ENCODE peak calls at places on chromosomes 5 and 9, in four cellular contexts. One of them, this sample, is unnamed. For H3K9me3, the result is how much of the 10 kb centered on the place peaks cover.

GRCh38 chr5:151799407-151799806 is 27.7 kb downstream of the G3BP1 start:
- DNase-seq in body of pancreas: no peak
- DNase-seq in CD8-positive, alpha-beta T cell: no peak
- DNase-seq in CD4-positive, alpha-beta T cell: no peak
- DNase-seq in this sample: no peak

GRCh38 chr9:6845881-6846280 is 88.1 kb downstream of the KDM4C start:
- DNase-seq in body of pancreas: no peak
- DNase-seq in CD8-positive, alpha-beta T cell: no peak
- DNase-seq in CD4-positive, alpha-beta T cell: no peak
- DNase-seq in this sample: no peak

GRCh38 chr9:88534456-88535225 is at the start of gene NXNL2:
- DNase-seq in body of pancreas: peak
- DNase-seq in CD8-positive, alpha-beta T cell: no peak
- DNase-seq in CD4-positive, alpha-beta T cell: peak
- DNase-seq in this sample: peak

GRCh38 chr5:131423056-131423455 is 159.2 kb downstream of the CDC42SE2 start:
- DNase-seq in body of pancreas: no peak
- DNase-seq in CD8-positive, alpha-beta T cell: no peak
- DNase-seq in CD4-positive, alpha-beta T cell: no peak
- DNase-seq in this sample: no peak

GRCh38 chr5:150428106-150428876 is 15.6 kb upstream of the CD74 start:
- DNase-seq in body of pancreas: peak
- DNase-seq in CD8-positive, alpha-beta T cell: no peak
- DNase-seq in CD4-positive, alpha-beta T cell: no peak
- DNase-seq in this sample: no peak

GRCh38 chr5:1429066-1429465 is 16.2 kb downstream of the SLC6A3 start:
- DNase-seq in body of pancreas: no peak
- DNase-seq in CD8-positive, alpha-beta T cell: no peak
- DNase-seq in CD4-positive, alpha-beta T cell: no peak
- DNase-seq in this sample: no peak

GRCh38 chr9:129773262-129774048 is 20.6 kb upstream of the PTGES start:
- DNase-seq in body of pancreas: peak
- DNase-seq in CD8-positive, alpha-beta T cell: no peak
- DNase-seq in CD4-positive, alpha-beta T cell: no peak
- DNase-seq in this sample: peak

GRCh38 chr5:95822408-95823240 is at the start of gene GLRX:
- DNase-seq in body of pancreas: peak
- DNase-seq in CD8-positive, alpha-beta T cell: no peak
- DNase-seq in CD4-positive, alpha-beta T cell: peak
- DNase-seq in this sample: peak

GRCh38 chr5:76790632-76791290 is 28.1 kb upstream of the F2RL1 start:
- DNase-seq in body of pancreas: no peak
- DNase-seq in CD8-positive, alpha-beta T cell: no peak
- DNase-seq in CD4-positive, alpha-beta T cell: peak
- DNase-seq in this sample: no peak

GRCh38 chr5:172910828-172911627 is 48.2 kb upstream of the RPL26L1 start:
- DNase-seq in body of pancreas: peak
- DNase-seq in CD8-positive, alpha-beta T cell: no peak
- DNase-seq in CD4-positive, alpha-beta T cell: no peak
- DNase-seq in this sample: peak

GRCh38 chr5:161719157-161719556 is 33.6 kb downstream of the GABRA6 start:
- DNase-seq in body of pancreas: no peak
- DNase-seq in CD8-positive, alpha-beta T cell: no peak
- DNase-seq in CD4-positive, alpha-beta T cell: no peak
- DNase-seq in this sample: no peak

GRCh38 chr5:160479926-160480325 is 58.3 kb downstream of the PTTG1 start:
- DNase-seq in body of pancreas: no peak
- DNase-seq in CD8-positive, alpha-beta T cell: no peak
- DNase-seq in CD4-positive, alpha-beta T cell: no peak
- DNase-seq in this sample: no peak

GRCh38 chr9:108194154-108194553 is 661.6 kb downstream of the ACTL7B start:
- DNase-seq in body of pancreas: no peak
- DNase-seq in CD8-positive, alpha-beta T cell: no peak
- DNase-seq in CD4-positive, alpha-beta T cell: no peak
- DNase-seq in this sample: no peak

GRCh38 chr9:227882-228281 is 13.2 kb downstream of the DOCK8 start:
- DNase-seq in body of pancreas: no peak
- DNase-seq in CD8-positive, alpha-beta T cell: no peak
- DNase-seq in CD4-positive, alpha-beta T cell: no peak
- DNase-seq in this sample: no peak

GRCh38 chr5:62466228-62466627 is 53.7 kb downstream of the IPO11 start:
- DNase-seq in body of pancreas: no peak
- DNase-seq in CD8-positive, alpha-beta T cell: no peak
- DNase-seq in CD4-positive, alpha-beta T cell: no peak
- DNase-seq in this sample: no peak

GRCh38 chr9:130930804-130931349 is 8.2 kb downstream of the FIBCD1 start:
- DNase-seq in body of pancreas: no peak
- DNase-seq in CD8-positive, alpha-beta T cell: no peak
- DNase-seq in CD4-positive, alpha-beta T cell: no peak
- DNase-seq in this sample: no peak

GRCh38 chr9:86749530-86750275 is 197.6 kb downstream of the GAS1 start:
- DNase-seq in body of pancreas: no peak
- DNase-seq in CD8-positive, alpha-beta T cell: no peak
- DNase-seq in CD4-positive, alpha-beta T cell: no peak
- DNase-seq in this sample: no peak

GRCh38 chr5:143066556-143067281 is 296.5 kb downstream of the ARHGAP26 start:
- DNase-seq in body of pancreas: no peak
- DNase-seq in CD8-positive, alpha-beta T cell: no peak
- DNase-seq in CD4-positive, alpha-beta T cell: no peak
- DNase-seq in this sample: no peak

GRCh38 chr9:95029251-95029650 is 288.3 kb downstream of the FANCC start:
- DNase-seq in body of pancreas: no peak
- DNase-seq in CD8-positive, alpha-beta T cell: no peak
- DNase-seq in CD4-positive, alpha-beta T cell: no peak
- DNase-seq in this sample: no peak

GRCh38 chr9:127382541-127382940 is 14.4 kb upstream of the SLC2A8 start:
- DNase-seq in body of pancreas: no peak
- DNase-seq in CD8-positive, alpha-beta T cell: no peak
- DNase-seq in CD4-positive, alpha-beta T cell: no peak
- DNase-seq in this sample: no peak

GRCh38 chr9:90861826-90862740 is 60.5 kb downstream of the SYK start:
- DNase-seq in body of pancreas: no peak
- DNase-seq in CD8-positive, alpha-beta T cell: no peak
- DNase-seq in CD4-positive, alpha-beta T cell: no peak
- DNase-seq in this sample: no peak

GRCh38 chr9:125878241-125878640 is 131.1 kb downstream of the PBX3 start:
- DNase-seq in body of pancreas: no peak
- DNase-seq in CD8-positive, alpha-beta T cell: no peak
- DNase-seq in CD4-positive, alpha-beta T cell: no peak
- DNase-seq in this sample: no peak

GRCh38 chr9:130385257-130385656 is 59.5 kb upstream of the ASS1 start:
- DNase-seq in body of pancreas: no peak
- DNase-seq in CD8-positive, alpha-beta T cell: no peak
- DNase-seq in CD4-positive, alpha-beta T cell: no peak
- DNase-seq in this sample: no peak

GRCh38 chr9:128707446-128707845 is 5.1 kb downstream of the PKN3 start:
- DNase-seq in body of pancreas: no peak
- DNase-seq in CD8-positive, alpha-beta T cell: no peak
- DNase-seq in CD4-positive, alpha-beta T cell: no peak
- DNase-seq in this sample: no peak

GRCh38 chr9:118931941-118932340 is 437.3 kb downstream of the BRINP1 start:
- DNase-seq in body of pancreas: no peak
- DNase-seq in CD8-positive, alpha-beta T cell: no peak
- DNase-seq in CD4-positive, alpha-beta T cell: no peak
- DNase-seq in this sample: no peak
- H3K9me3 ChIP-seq in body of pancreas: under half
- H3K9me3 ChIP-seq in CD8-positive, alpha-beta T cell: under half
- H3K9me3 ChIP-seq in CD4-positive, alpha-beta T cell: under half
- H3K9me3 ChIP-seq in this sample: under half

DNA sequence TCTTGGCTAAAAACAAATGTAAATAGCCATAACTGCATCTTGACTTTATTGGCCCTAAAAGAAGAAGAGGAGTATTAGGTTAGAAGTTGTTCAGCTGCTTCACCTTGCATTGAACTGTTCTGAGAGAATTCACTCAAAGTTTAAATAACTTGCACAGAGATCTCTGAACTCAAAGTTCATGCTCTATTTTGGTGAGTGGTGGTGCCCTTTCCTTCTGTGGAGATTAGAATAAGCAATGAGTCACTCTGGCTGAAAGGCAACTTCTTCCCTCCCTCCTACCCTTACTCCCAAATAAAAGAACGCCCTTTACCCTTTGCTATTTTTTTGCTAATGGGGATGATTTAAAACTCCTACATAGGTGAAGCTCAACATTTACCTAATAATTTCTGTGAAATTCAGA is 48.9 kb downstream of the ERMP1 start:
- DNase-seq in body of pancreas: no peak
- DNase-seq in CD8-positive, alpha-beta T cell: no peak
- DNase-seq in CD4-positive, alpha-beta T cell: no peak
- DNase-seq in this sample: no peak
- H3K9me3 ChIP-seq in body of pancreas: under half
- H3K9me3 ChIP-seq in CD8-positive, alpha-beta T cell: under half
- H3K9me3 ChIP-seq in CD4-positive, alpha-beta T cell: under half
- H3K9me3 ChIP-seq in this sample: under half

GRCh38 chr9:103755986-103756385 is 338.1 kb upstream of the SMC2 start:
- DNase-seq in body of pancreas: no peak
- DNase-seq in CD8-positive, alpha-beta T cell: no peak
- DNase-seq in CD4-positive, alpha-beta T cell: no peak
- DNase-seq in this sample: no peak

GRCh38 chr9:103757062-103757461 is 337.0 kb upstream of the SMC2 start:
- DNase-seq in body of pancreas: no peak
- DNase-seq in CD8-positive, alpha-beta T cell: no peak
- DNase-seq in CD4-positive, alpha-beta T cell: no peak
- DNase-seq in this sample: no peak

GRCh38 chr9:103761466-103761865 is 332.6 kb upstream of the SMC2 start:
- DNase-seq in body of pancreas: no peak
- DNase-seq in CD8-positive, alpha-beta T cell: no peak
- DNase-seq in CD4-positive, alpha-beta T cell: no peak
- DNase-seq in this sample: no peak
- H3K9me3 ChIP-seq in body of pancreas: under half
- H3K9me3 ChIP-seq in CD8-positive, alpha-beta T cell: under half
- H3K9me3 ChIP-seq in CD4-positive, alpha-beta T cell: under half
- H3K9me3 ChIP-seq in this sample: under half

GRCh38 chr5:158389786-158390185 is 530.8 kb upstream of the CLINT1 start:
- DNase-seq in body of pancreas: no peak
- DNase-seq in CD8-positive, alpha-beta T cell: no peak
- DNase-seq in CD4-positive, alpha-beta T cell: no peak
- DNase-seq in this sample: no peak
- H3K9me3 ChIP-seq in body of pancreas: under half
- H3K9me3 ChIP-seq in CD8-positive, alpha-beta T cell: under half
- H3K9me3 ChIP-seq in CD4-positive, alpha-beta T cell: under half
- H3K9me3 ChIP-seq in this sample: under half

GRCh38 chr9:40927260-40927631 is 201.2 kb downstream of the FOXD4L6 start:
- DNase-seq in body of pancreas: no peak
- DNase-seq in CD8-positive, alpha-beta T cell: no peak
- DNase-seq in CD4-positive, alpha-beta T cell: no peak
- DNase-seq in this sample: no peak

GRCh38 chr9:40925149-40925548 is 203.3 kb downstream of the FOXD4L6 start:
- DNase-seq in body of pancreas: no peak
- DNase-seq in CD8-positive, alpha-beta T cell: no peak
- DNase-seq in CD4-positive, alpha-beta T cell: no peak
- DNase-seq in this sample: no peak

GRCh38 chr9:40928803-40929487 is 199.5 kb downstream of the FOXD4L6 start:
- DNase-seq in body of pancreas: no peak
- DNase-seq in CD8-positive, alpha-beta T cell: no peak
- DNase-seq in CD4-positive, alpha-beta T cell: no peak
- DNase-seq in this sample: no peak

GRCh38 chr9:40926404-40927259 is 201.8 kb downstream of the FOXD4L6 start:
- DNase-seq in body of pancreas: no peak
- DNase-seq in CD8-positive, alpha-beta T cell: no peak
- DNase-seq in CD4-positive, alpha-beta T cell: no peak
- DNase-seq in this sample: no peak

DNA sequence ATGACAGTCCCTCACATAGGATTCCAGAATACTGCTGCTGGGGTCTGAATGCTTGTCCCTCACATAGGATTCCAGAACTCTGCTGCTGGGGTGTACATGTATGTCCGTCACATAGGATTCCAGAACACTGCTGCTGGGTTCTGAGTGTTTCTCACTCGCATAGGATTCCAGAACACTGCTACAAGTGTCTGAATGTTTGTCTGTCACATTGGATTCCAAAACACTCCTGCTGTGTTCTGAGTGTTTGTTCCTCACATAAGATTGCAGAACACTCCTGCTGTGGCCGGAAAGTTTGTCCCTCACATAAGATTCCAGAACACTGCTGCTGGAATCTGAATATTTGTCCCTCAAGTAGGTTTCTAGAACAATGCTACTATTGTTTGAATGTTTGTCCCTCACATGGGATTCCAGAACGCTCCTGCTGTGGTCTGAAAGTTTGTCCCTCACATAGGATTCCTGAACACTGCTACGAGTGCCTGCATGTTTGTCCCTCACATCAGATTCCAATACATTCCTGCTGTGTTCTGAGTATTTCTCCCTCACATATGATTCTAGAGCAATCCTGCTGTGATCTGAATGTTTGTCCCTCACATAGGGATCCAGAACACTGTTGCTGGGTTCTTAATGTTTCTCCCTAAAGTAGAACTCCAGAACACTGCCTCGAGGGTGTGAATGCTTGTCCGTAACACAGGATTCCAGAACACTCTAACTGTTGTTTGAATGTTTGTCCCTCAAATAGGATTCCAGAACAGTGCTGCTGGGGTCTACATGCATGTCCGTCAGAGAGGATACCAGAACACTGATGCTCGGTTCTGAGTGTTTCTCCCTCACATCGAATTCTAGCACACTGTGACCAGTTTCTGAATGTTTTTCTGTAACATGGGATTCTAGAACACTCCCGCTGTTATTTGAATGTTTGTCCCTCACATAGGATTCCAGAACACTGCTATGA is 200.4 kb downstream of the FOXD4L6 start:
- DNase-seq in body of pancreas: no peak
- DNase-seq in CD8-positive, alpha-beta T cell: no peak
- DNase-seq in CD4-positive, alpha-beta T cell: no peak
- DNase-seq in this sample: no peak
- H3K9me3 ChIP-seq in body of pancreas: under half
- H3K9me3 ChIP-seq in CD8-positive, alpha-beta T cell: half or more
- H3K9me3 ChIP-seq in CD4-positive, alpha-beta T cell: half or more
- H3K9me3 ChIP-seq in this sample: half or more

GRCh38 chr5:8773091-8773615 is 772.7 kb downstream of the SEMA5A start:
- DNase-seq in body of pancreas: no peak
- DNase-seq in CD8-positive, alpha-beta T cell: no peak
- DNase-seq in CD4-positive, alpha-beta T cell: no peak
- DNase-seq in this sample: no peak
- H3K9me3 ChIP-seq in body of pancreas: under half
- H3K9me3 ChIP-seq in CD8-positive, alpha-beta T cell: under half
- H3K9me3 ChIP-seq in CD4-positive, alpha-beta T cell: under half
- H3K9me3 ChIP-seq in this sample: under half

This sample was measured in lower lobe of right lung.